ENCODE peak calls at places on chromosomes 16 and 17, in six cellular contexts. O is SIG-M5; L is caudate nucleus; B is activated naive CD4-positive, alpha-beta T cell; W is progenitor cell of endocrine pancreas; K is renal cortical epithelial cell. Q is an unnamed sample.

GRCh38 chr16:12891836-12892235 is 9.6 kb upstream of the SHISA9 start:
- DNase-seq in L (no peak), K (peak; percentile 65), B (no peak), O (no peak), W (no peak), Q (no peak)

GRCh38 chr17:81403671-81404534 is 8.6 kb downstream of the BAHCC1 start:
- DNase-seq in O (no peak), L (peak; percentile 23), K (peak; percentile 49), W (no peak), B (no peak), Q (no peak)

GRCh38 chr17:50034504-50035364 is 21.2 kb upstream of the ITGA3 start:
- DNase-seq in L (no peak), B (no peak), K (no peak), W (no peak), O (no peak), Q (peak; percentile 24)

GRCh38 chr16:29959293-29959692 is 2.6 kb upstream of the TMEM219 start:
- DNase-seq in L (no peak), W (no peak), B (no peak), K (no peak), O (no peak), Q (no peak)

GRCh38 chr16:58815188-58815888 is 81.2 kb upstream of the GOT2 start:
- DNase-seq in B (no peak), K (peak; percentile 9), L (no peak), W (no peak), O (no peak), Q (no peak)

GRCh38 chr17:77319211-77320031 is 178.7 kb downstream of the SEC14L1 start:
- DNase-seq in O (peak; percentile 32), W (no peak), K (peak; percentile 76), L (no peak), B (no peak), Q (peak; percentile 58)

GRCh38 chr17:76385892-76386786 is 1.7 kb downstream of the SPHK1 start:
- DNase-seq in W (peak; percentile 74), K (no peak), L (peak; percentile 43), B (peak; percentile 75), O (no peak), Q (peak; percentile 87)

GRCh38 chr17:17315142-17315821 is 12.1 kb downstream of the NT5M start:
- DNase-seq in W (no peak), K (no peak), B (no peak), O (no peak), L (no peak), Q (no peak)

GRCh38 chr16:56734429-56734828 is 4.5 kb downstream of the NUP93 start:
- DNase-seq in O (no peak), K (no peak), B (no peak), L (no peak), W (no peak), Q (no peak)

GRCh38 chr16:10609410-10609774 is 29.0 kb upstream of the EMP2 start:
- DNase-seq in L (no peak), B (no peak), W (no peak), K (no peak), O (no peak), Q (no peak)

GRCh38 chr17:49494937-49495841 is at the start of gene NGFR:
- DNase-seq in L (peak; percentile 61), K (no peak), W (no peak), B (peak; percentile 45), O (no peak), Q (no peak)

GRCh38 chr17:31216053-31216751 is 80.8 kb downstream of the OMG start:
- DNase-seq in L (no peak), O (no peak), K (peak; percentile 72), W (no peak), B (no peak), Q (peak; percentile 24)

GRCh38 chr17:32628645-32629044 is 141.9 kb downstream of the CDK5R1 start:
- DNase-seq in O (no peak), W (no peak), B (no peak), K (no peak), L (no peak), Q (no peak)

Q was measured in Caco-2.